ENCODE peak calls at places on chromosome 9, in four cellular contexts. One of them, this sample, is unnamed.

GRCh38 chr9:77989437-77989836 is 42.2 kb downstream of the GNAQ start:
- DNase-seq in HL-60: no peak
- DNase-seq in GM12878: no peak
- DNase-seq in K562: no peak
- DNase-seq in this sample: no peak

GRCh38 chr9:114612272-114612923 is 1.3 kb downstream of the TMEM268 start:
- DNase-seq in GM12878: no peak
- DNase-seq in K562: no peak
- DNase-seq in HL-60: no peak
- DNase-seq in this sample: no peak

GRCh38 chr9:126128494-126129142 is 198.0 kb upstream of the MVB12B start:
- DNase-seq in K562: no peak
- DNase-seq in GM12878: no peak
- DNase-seq in HL-60: no peak
- DNase-seq in this sample: no peak

GRCh38 chr9:31137151-31137849 is 1247.1 kb upstream of the ACO1 start:
- DNase-seq in GM12878: no peak
- DNase-seq in K562: no peak
- DNase-seq in HL-60: no peak
- DNase-seq in this sample: no peak

GRCh38 chr9:135939351-135940265 is 21.6 kb downstream of the UBAC1 start:
- DNase-seq in K562: no peak
- DNase-seq in GM12878: no peak
- DNase-seq in HL-60: no peak
- DNase-seq in this sample: no peak

GRCh38 chr9:91837982-91838731 is 111.9 kb downstream of the ROR2 start:
- DNase-seq in HL-60: no peak
- DNase-seq in K562: no peak
- DNase-seq in GM12878: no peak
- DNase-seq in this sample: no peak

GRCh38 chr9:16001856-16002255 is 449.0 kb downstream of the CCDC171 start:
- DNase-seq in HL-60: no peak
- DNase-seq in GM12878: no peak
- DNase-seq in K562: no peak
- DNase-seq in this sample: no peak

GRCh38 chr9:92467041-92467440 is 15.3 kb downstream of the ASPN start:
- DNase-seq in GM12878: no peak
- DNase-seq in HL-60: no peak
- DNase-seq in K562: no peak
- DNase-seq in this sample: no peak

GRCh38 chr9:130316406-130316805 is 50.8 kb downstream of the HMCN2 start:
- DNase-seq in GM12878: no peak
- DNase-seq in K562: no peak
- DNase-seq in HL-60: no peak
- DNase-seq in this sample: no peak

GRCh38 chr9:83432104-83432627 is 106.0 kb downstream of the FRMD3 start:
- DNase-seq in GM12878: no peak
- DNase-seq in HL-60: no peak
- DNase-seq in K562: no peak
- DNase-seq in this sample: no peak

GRCh38 chr9:121984726-121985402 is 108.2 kb downstream of the TTLL11 start:
- DNase-seq in GM12878: no peak
- DNase-seq in HL-60: no peak
- DNase-seq in K562: no peak
- DNase-seq in this sample: no peak

GRCh38 chr9:114037961-114038723 is 40.0 kb downstream of the AMBP start:
- DNase-seq in K562: no peak
- DNase-seq in GM12878: no peak
- DNase-seq in HL-60: no peak
- DNase-seq in this sample: no peak

GRCh38 chr9:105475302-105475701 is 27.5 kb downstream of the FSD1L start:
- DNase-seq in HL-60: no peak
- DNase-seq in GM12878: no peak
- DNase-seq in K562: no peak
- DNase-seq in this sample: no peak

GRCh38 chr9:97672403-97672802 is 24.7 kb downstream of the XPA start:
- DNase-seq in GM12878: no peak
- DNase-seq in K562: no peak
- DNase-seq in HL-60: no peak
- DNase-seq in this sample: no peak

GRCh38 chr9:91162311-91162710 is 199.4 kb downstream of the AUH start:
- DNase-seq in GM12878: no peak
- DNase-seq in HL-60: no peak
- DNase-seq in K562: no peak
- DNase-seq in this sample: no peak

GRCh38 chr9:127117801-127118200 is 4.6 kb downstream of the ANGPTL2 start:
- DNase-seq in HL-60: no peak
- DNase-seq in GM12878: no peak
- DNase-seq in K562: no peak
- DNase-seq in this sample: no peak

GRCh38 chr9:127575875-127576778 is 36.0 kb upstream of the STXBP1 start:
- DNase-seq in K562: no peak
- DNase-seq in HL-60: no peak
- DNase-seq in GM12878: no peak
- DNase-seq in this sample: no peak

GRCh38 chr9:29928072-29928471 is 2354.8 kb upstream of the C9orf72 start:
- DNase-seq in HL-60: no peak
- DNase-seq in GM12878: no peak
- DNase-seq in K562: no peak
- DNase-seq in this sample: no peak

DNA sequence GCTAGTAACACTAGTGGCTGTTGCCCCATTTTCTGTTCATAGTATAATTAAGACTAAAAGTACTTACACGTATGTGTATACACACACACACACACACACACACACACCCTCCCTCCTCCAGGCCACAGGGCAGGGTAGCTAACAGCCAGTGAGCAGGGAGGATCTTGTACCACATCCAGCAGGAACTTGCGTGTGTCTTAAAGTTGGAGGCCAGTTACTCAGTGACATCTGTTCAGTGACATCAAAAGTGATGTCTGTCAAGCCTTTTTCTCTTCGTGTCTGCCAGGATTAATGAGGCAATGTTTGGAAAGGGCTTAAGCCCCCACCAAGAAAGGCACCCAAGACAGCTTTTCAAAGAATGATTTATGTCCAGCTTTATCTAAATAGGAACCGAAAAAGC is 149.4 kb upstream of the KLF4 start:
- DNase-seq in HL-60: peak; percentile 41
- DNase-seq in K562: no peak
- DNase-seq in GM12878: no peak
- DNase-seq in this sample: no peak
- TF ChIP-seq SPI1 in HL-60: no peak
- TF ChIP-seq SPI1 in K562: no peak
- TF ChIP-seq SPI1 in GM12878: no peak
- TF ChIP-seq SPI1 in this sample: no peak

GRCh38 chr9:124510650-124511425 is 3.6 kb upstream of the NR5A1 start:
- DNase-seq in HL-60: no peak
- DNase-seq in K562: no peak
- DNase-seq in GM12878: no peak
- DNase-seq in this sample: peak; percentile 19
- TF ChIP-seq SPI1 in HL-60: no peak
- TF ChIP-seq SPI1 in K562: no peak
- TF ChIP-seq SPI1 in GM12878: no peak
- TF ChIP-seq SPI1 in this sample: no peak

GRCh38 chr9:101029300-101030021 is 934 bp downstream of the PLPPR1 start:
- DNase-seq in GM12878: no peak
- DNase-seq in K562: no peak
- DNase-seq in HL-60: no peak
- DNase-seq in this sample: no peak
- TF ChIP-seq SPI1 in GM12878: no peak
- TF ChIP-seq SPI1 in K562: no peak
- TF ChIP-seq SPI1 in HL-60: no peak
- TF ChIP-seq SPI1 in this sample: no peak

GRCh38 chr9:87629094-87629493 is 96.8 kb upstream of the CTSL start:
- DNase-seq in K562: no peak
- DNase-seq in GM12878: no peak
- DNase-seq in HL-60: no peak
- DNase-seq in this sample: no peak
- TF ChIP-seq SPI1 in K562: no peak
- TF ChIP-seq SPI1 in GM12878: no peak
- TF ChIP-seq SPI1 in HL-60: no peak
- TF ChIP-seq SPI1 in this sample: no peak

GRCh38 chr9:110977259-110977709 is 61.0 kb downstream of the LPAR1 start:
- DNase-seq in K562: no peak
- DNase-seq in HL-60: no peak
- DNase-seq in GM12878: no peak
- DNase-seq in this sample: no peak
- TF ChIP-seq SPI1 in K562: no peak
- TF ChIP-seq SPI1 in HL-60: no peak
- TF ChIP-seq SPI1 in GM12878: no peak
- TF ChIP-seq SPI1 in this sample: no peak

GRCh38 chr9:133754187-133754586 is 16.0 kb upstream of the SARDH start:
- DNase-seq in K562: no peak
- DNase-seq in HL-60: no peak
- DNase-seq in GM12878: no peak
- DNase-seq in this sample: no peak
- TF ChIP-seq SPI1 in K562: no peak
- TF ChIP-seq SPI1 in HL-60: no peak
- TF ChIP-seq SPI1 in GM12878: no peak
- TF ChIP-seq SPI1 in this sample: no peak

GRCh38 chr9:96008502-96009222 is 133.2 kb downstream of the ERCC6L2 start:
- DNase-seq in HL-60: peak; percentile 76
- DNase-seq in K562: no peak
- DNase-seq in GM12878: no peak
- DNase-seq in this sample: no peak

GRCh38 chr9:96006961-96007360 is 131.5 kb downstream of the ERCC6L2 start:
- DNase-seq in K562: no peak
- DNase-seq in HL-60: no peak
- DNase-seq in GM12878: no peak
- DNase-seq in this sample: no peak

GRCh38 chr9:96006296-96006890 is 130.9 kb downstream of the ERCC6L2 start:
- DNase-seq in K562: no peak
- DNase-seq in HL-60: no peak
- DNase-seq in GM12878: no peak
- DNase-seq in this sample: no peak

GRCh38 chr9:96009223-96009602 is 133.7 kb downstream of the ERCC6L2 start:
- DNase-seq in HL-60: no peak
- DNase-seq in GM12878: no peak
- DNase-seq in K562: no peak
- DNase-seq in this sample: no peak

DNA sequence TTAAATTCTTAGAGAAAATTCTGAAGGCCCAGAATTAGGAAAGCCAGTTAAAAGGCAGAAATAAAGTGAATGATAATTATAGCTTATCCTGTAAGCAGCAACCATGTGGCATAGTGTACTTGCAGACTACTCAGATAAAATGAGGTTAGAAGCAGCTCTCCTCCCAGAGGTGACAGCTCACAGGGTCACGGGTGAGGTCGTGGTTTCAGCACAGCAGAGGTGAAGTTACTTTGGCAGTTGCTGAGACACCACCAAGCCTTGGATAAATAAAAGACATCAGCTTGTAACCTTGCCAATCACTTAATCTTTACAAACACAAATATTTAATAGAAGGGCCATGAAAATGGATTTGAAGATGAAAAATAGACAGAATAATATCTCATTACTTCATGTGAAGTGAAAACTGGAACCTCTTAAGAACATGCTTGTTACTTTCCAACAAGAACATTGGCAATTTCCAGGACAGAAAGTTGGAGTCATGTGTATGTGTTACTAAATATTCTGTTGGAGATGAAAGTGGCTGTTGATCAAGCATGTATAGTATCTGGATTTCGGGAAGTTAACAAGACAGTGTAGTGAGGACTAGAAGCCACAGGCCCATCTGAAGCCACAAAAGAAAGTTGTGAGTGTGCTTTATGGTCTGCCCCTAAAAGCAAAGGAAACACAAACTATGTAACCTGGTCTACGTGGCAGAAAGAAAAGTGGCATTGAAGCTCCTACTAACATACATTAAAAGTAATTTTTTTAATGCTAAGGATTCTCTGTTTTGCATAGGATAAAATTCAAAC is 134.4 kb downstream of the ERCC6L2 start:
- DNase-seq in GM12878: no peak
- DNase-seq in HL-60: peak; percentile 26
- DNase-seq in K562: no peak
- DNase-seq in this sample: no peak
- TF ChIP-seq SPI1 in GM12878: no peak
- TF ChIP-seq SPI1 in HL-60: no peak
- TF ChIP-seq SPI1 in K562: no peak
- TF ChIP-seq SPI1 in this sample: no peak